ENCODE peak calls at places on chromosomes 2 and 18, in eight cellular contexts. Y is left ventricle myocardium inferior; O is mammary epithelial cell; M is psoas muscle; T is IMR-90; U is CD8-positive, alpha-beta T cell; H is small intestine; F is A549. J is an unnamed sample. For H3K9me3, the result is how much of the 10 kb centered on the place peaks cover.

GRCh38 chr2:203600286-203600685 is 65.2 kb upstream of the RAPH1 start:
- DNase-seq in T (no peak), F (no peak), H (no peak), M (no peak), Y (no peak), U (no peak), O (no peak), J (no peak)

GRCh38 chr2:230153390-230153976 is 66.3 kb downstream of the SP110 start:
- DNase-seq in T (no peak), Y (no peak), O (no peak), U (no peak), F (no peak), H (no peak), M (no peak), J (no peak)

GRCh38 chr2:198453866-198454265 is 649.5 kb downstream of the PLCL1 start:
- DNase-seq in T (no peak), F (no peak), M (no peak), U (no peak), Y (no peak), O (no peak), H (no peak), J (no peak)

GRCh38 chr18:67145586-67146292 is 370.8 kb downstream of the DSEL start:
- DNase-seq in O (no peak), T (no peak), Y (no peak), M (no peak), F (no peak), U (no peak), H (peak), J (no peak)

GRCh38 chr2:134295441-134295840 is 41.6 kb downstream of the MGAT5 start:
- DNase-seq in F (no peak), H (no peak), T (no peak), O (no peak), U (no peak), Y (no peak), M (no peak), J (no peak)

GRCh38 chr2:217060951-217061547 is 201.2 kb upstream of the TNP1 start:
- DNase-seq in F (no peak), H (no peak), M (no peak), T (no peak), U (no peak), O (no peak), Y (no peak), J (no peak)

GRCh38 chr18:58682429-58683069 is 11.3 kb downstream of the MALT1 start:
- DNase-seq in H (peak), T (peak), F (no peak), M (peak), O (peak), U (no peak), Y (peak), J (peak)

GRCh38 chr18:50207722-50208121 is 12.8 kb upstream of the MYO5B start:
- DNase-seq in M (no peak), U (no peak), H (no peak), Y (no peak), O (no peak), T (no peak), F (no peak), J (no peak)

GRCh38 chr2:104434363-104434792 is 419.5 kb upstream of the POU3F3 start:
- DNase-seq in T (no peak), H (peak), F (no peak), M (peak), U (no peak), O (no peak), Y (no peak), J (no peak)

GRCh38 chr2:207869784-207870778 is 100.4 kb upstream of the FZD5 start:
- DNase-seq in O (peak), U (no peak), T (peak), H (peak), F (peak), M (no peak), Y (no peak), J (no peak)

GRCh38 chr18:43665239-43665788 is 388.0 kb upstream of the SYT4 start:
- DNase-seq in Y (no peak), M (no peak), F (no peak), U (no peak), O (peak), T (peak), H (no peak), J (no peak)

GRCh38 chr2:119010336-119010735 is 68.3 kb downstream of the MARCO start:
- DNase-seq in Y (no peak), H (no peak), U (no peak), T (no peak), O (no peak), M (no peak), F (no peak), J (no peak)

GRCh38 chr18:23932385-23933067 is 82.0 kb upstream of the TTC39C start:
- DNase-seq in O (no peak), Y (no peak), U (no peak), M (no peak), H (peak), T (no peak), F (no peak), J (no peak)

GRCh38 chr2:48250943-48251342 is 279.0 kb upstream of the STON1 start:
- DNase-seq in H (no peak), M (no peak), F (no peak), O (peak), Y (no peak), T (peak), U (no peak), J (no peak)

GRCh38 chr2:10028988-10029874 is 14.1 kb upstream of the KLF11 start:
- DNase-seq in U (peak), O (no peak), F (no peak), T (no peak), M (peak), H (no peak), Y (peak), J (peak)

GRCh38 chr2:150663143-150663542 is 175.7 kb upstream of the RND3 start:
- DNase-seq in T (peak), O (peak), H (no peak), U (no peak), F (no peak), Y (no peak), M (no peak), J (no peak)

GRCh38 chr2:128326296-128326790 is 7.7 kb upstream of the HS6ST1 start:
- DNase-seq in O (no peak), H (no peak), M (no peak), T (no peak), F (no peak), U (no peak), Y (no peak), J (no peak)

GRCh38 chr2:128324008-128324896 is 5.6 kb upstream of the HS6ST1 start:
- DNase-seq in T (no peak), U (no peak), Y (no peak), O (no peak), M (no peak), H (no peak), F (no peak), J (no peak)

GRCh38 chr2:128324897-128325410 is 6.3 kb upstream of the HS6ST1 start:
- DNase-seq in O (no peak), T (no peak), F (no peak), H (no peak), U (no peak), Y (no peak), M (no peak), J (no peak)

GRCh38 chr2:128327180-128327964 is 8.7 kb upstream of the HS6ST1 start:
- DNase-seq in T (no peak), U (no peak), Y (no peak), O (no peak), M (no peak), H (no peak), F (no peak), J (no peak)

DNA sequence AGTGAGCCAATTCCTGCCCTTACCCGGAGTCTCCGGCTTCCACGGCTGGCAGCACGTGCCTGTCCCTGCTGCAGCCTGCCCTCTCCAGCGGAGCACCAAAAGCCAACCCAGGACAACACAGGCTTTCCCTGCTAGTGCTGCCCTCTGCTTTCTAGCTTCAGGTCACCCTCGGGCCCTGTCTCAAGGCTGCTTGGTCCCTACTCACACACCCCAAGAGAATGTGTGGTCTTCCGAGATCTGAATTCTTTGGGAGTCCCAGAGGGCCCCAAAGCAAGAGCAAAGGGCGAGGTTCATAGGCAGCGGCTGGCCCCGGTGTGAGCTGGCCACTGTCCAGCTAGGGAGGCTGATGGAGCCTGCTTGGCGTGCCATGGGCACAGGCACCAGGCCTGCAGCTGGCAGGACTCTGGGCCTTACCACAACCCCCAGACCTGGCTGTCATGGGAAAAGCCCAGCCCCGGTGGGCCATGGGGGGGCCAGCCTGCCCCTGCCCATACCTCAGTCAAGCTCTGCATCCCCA is 7.1 kb upstream of the HS6ST1 start:
- DNase-seq in U (no peak), Y (peak), O (no peak), T (no peak), H (no peak), F (no peak), M (no peak), J (no peak)
- H3K27ac ChIP-seq in U (no peak), Y (peak), O (no peak), T (no peak), H (no peak), F (no peak), M (no peak), J (no peak)

GRCh38 chr2:220932041-220932440 is 640.1 kb downstream of the EPHA4 start:
- DNase-seq in Y (no peak), O (no peak), H (no peak), F (no peak), U (no peak), M (no peak), T (no peak), J (no peak)

GRCh38 chr2:220935789-220936321 is 636.2 kb downstream of the EPHA4 start:
- DNase-seq in T (peak), U (no peak), O (no peak), H (no peak), F (no peak), M (no peak), Y (no peak), J (no peak)

GRCh38 chr2:220931491-220931890 is 640.6 kb downstream of the EPHA4 start:
- DNase-seq in M (no peak), H (no peak), O (no peak), Y (no peak), U (no peak), T (no peak), F (no peak), J (no peak)

DNA sequence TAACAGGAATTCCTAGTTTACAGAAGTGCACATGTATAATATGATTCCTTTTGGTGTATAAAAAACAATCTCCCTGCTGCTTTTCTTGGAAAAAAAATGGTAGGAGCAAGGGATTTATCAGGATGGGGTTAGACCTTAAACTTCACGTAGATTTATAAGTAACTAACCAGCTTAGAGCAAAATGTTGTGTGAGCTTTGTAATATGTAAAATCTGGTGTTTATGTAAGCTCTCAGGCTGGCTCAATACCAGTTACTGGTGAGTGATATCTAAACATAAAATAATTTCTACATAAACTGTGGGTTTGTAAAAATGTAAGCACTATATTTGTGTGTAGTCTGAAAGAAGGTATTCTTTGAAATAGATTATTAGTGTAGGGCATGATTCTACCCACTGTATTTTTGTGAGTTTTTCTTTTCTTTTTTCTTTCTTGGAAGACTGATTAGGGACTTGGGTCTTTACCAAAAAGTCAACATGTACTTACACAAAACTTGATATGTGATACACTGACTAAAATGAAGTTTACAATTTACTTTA is 641.5 kb downstream of the EPHA4 start:
- DNase-seq in H (no peak), Y (no peak), T (peak), M (no peak), F (no peak), U (no peak), O (no peak), J (no peak)
- H3K9me3 ChIP-seq in H (under half), Y (under half), T (under half), M (under half), F (under half), U (under half), O (under half), J (under half)

DNA sequence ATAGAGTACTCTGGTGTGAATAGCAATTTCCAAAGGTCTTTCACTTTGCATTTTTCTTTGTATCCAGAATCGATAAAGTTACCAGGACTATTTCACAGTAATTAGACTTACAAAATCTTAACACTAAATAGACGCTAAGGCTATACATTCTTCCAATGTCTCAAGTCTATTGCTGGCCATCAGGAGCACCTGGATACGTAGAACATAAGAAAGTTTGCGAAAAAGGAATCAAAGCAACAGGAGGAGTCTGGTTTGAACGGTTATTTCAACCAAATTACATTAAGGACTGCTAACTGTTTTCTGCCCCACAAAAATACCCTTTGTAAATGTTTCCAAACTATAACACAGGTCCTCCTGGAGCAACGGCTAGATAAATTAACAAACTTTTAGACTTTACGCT is 1.4 kb upstream of the HNRNPA3 start:
- DNase-seq in T (no peak), U (no peak), Y (no peak), F (no peak), M (no peak), H (peak), O (no peak), J (no peak)
- H3K27ac ChIP-seq in T (peak), U (peak), Y (peak), F (peak), M (peak), H (peak), O (peak), J (peak)

DNA sequence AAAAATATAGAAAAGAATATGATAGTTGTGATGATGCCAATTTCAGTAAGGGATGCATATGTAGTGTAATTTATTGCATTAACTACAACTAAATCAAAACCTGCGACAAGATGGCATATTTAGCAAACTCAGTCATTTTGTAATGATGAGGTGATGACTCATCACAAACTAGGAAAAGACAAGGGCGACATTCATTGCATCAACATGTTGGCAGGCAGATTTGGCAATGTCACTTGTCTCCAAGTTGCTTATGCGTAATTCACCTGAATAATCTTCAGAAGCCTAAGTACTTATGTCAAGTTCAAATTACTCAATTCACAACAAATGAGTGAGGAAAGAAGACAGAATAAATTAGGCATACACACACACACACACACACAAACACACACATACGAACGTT is 273.2 kb upstream of the RGPD4 start:
- DNase-seq in O (peak), M (no peak), F (no peak), H (no peak), U (no peak), T (no peak), Y (no peak), J (no peak)
- H3K9me3 ChIP-seq in O (under half), M (under half), F (under half), H (under half), U (under half), T (under half), Y (under half), J (under half)

GRCh38 chr2:27096748-27097297 is 10.3 kb downstream of the KHK start:
- DNase-seq in T (no peak), U (no peak), O (no peak), F (no peak), Y (no peak), H (no peak), M (peak), J (no peak)

GRCh38 chr2:27099334-27099955 is 12.9 kb downstream of the KHK start:
- DNase-seq in H (no peak), Y (no peak), M (peak), T (no peak), O (no peak), U (no peak), F (no peak), J (no peak)

GRCh38 chr2:27095745-27096651 is 9.4 kb downstream of the KHK start:
- DNase-seq in Y (peak), U (no peak), F (peak), M (peak), H (peak), T (peak), O (peak), J (peak)

GRCh38 chr2:27095427-27095744 is 8.8 kb downstream of the KHK start:
- DNase-seq in Y (no peak), T (no peak), F (no peak), O (no peak), M (peak), H (no peak), U (no peak), J (no peak)

DNA sequence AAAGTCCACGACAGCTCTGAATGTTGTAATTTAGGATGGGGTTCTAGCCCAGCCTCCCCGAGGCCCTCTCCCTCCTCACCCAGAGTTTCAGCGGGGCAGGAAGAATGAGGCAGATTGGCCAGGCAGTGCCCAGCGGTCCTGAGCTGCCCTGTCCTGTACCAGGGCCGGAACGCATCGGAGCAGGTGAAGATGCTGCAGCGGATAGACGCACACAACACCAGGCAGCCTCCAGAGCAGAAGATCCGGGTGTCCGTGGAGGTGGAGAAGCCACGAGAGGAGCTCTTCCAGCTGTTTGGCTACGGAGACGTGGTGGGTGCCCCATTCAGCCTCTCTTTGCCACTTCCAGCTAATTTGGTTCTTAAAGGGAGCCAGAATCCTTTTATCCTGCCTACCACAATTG is 10.8 kb downstream of the KHK start:
- DNase-seq in M (peak), Y (no peak), O (no peak), H (no peak), U (no peak), F (no peak), T (no peak), J (no peak)
- H3K27ac ChIP-seq in M (no peak), Y (no peak), O (no peak), H (peak), U (no peak), F (no peak), T (no peak), J (no peak)

GRCh38 chr2:127121341-127121740 is 14.4 kb upstream of the BIN1 start:
- DNase-seq in O (no peak), Y (no peak), F (no peak), T (no peak), U (no peak), H (no peak), M (no peak), J (no peak)

GRCh38 chr2:127118467-127118866 is 11.5 kb upstream of the BIN1 start:
- DNase-seq in Y (no peak), O (no peak), U (no peak), F (no peak), M (no peak), T (no peak), H (no peak), J (no peak)

GRCh38 chr2:127124426-127124825 is 17.5 kb upstream of the BIN1 start:
- DNase-seq in F (no peak), T (no peak), M (no peak), U (no peak), H (no peak), O (no peak), Y (no peak), J (no peak)

GRCh38 chr2:127122351-127123027 is 15.5 kb upstream of the BIN1 start:
- DNase-seq in U (no peak), H (no peak), O (no peak), F (no peak), Y (no peak), M (no peak), T (no peak), J (no peak)

GRCh38 chr2:127121776-127122176 is 14.8 kb upstream of the BIN1 start:
- DNase-seq in H (no peak), O (no peak), F (no peak), T (no peak), M (peak), Y (peak), U (no peak), J (peak)
- H3K9me3 ChIP-seq in H (under half), O (under half), F (under half), T (under half), M (under half), Y (under half), U (under half), J (under half)

GRCh38 chr18:32386466-32386865 is 84.2 kb downstream of the GAREM1 start:
- DNase-seq in H (no peak), U (no peak), T (no peak), M (no peak), F (no peak), O (no peak), Y (no peak), J (no peak)

GRCh38 chr18:32380559-32380958 is 90.1 kb downstream of the GAREM1 start:
- DNase-seq in Y (no peak), M (no peak), U (no peak), T (no peak), F (no peak), O (no peak), H (no peak), J (no peak)

GRCh38 chr18:32381761-32382160 is 88.9 kb downstream of the GAREM1 start:
- DNase-seq in U (no peak), O (peak), M (no peak), F (no peak), H (no peak), Y (no peak), T (no peak), J (no peak)

GRCh38 chr18:32379891-32380290 is 90.8 kb downstream of the GAREM1 start:
- DNase-seq in F (no peak), O (no peak), M (no peak), T (peak), U (no peak), H (no peak), Y (no peak), J (no peak)

GRCh38 chr18:32383040-32383819 is 87.5 kb downstream of the GAREM1 start:
- DNase-seq in T (peak), U (no peak), Y (no peak), F (peak), M (no peak), H (peak), O (peak), J (no peak)
- H3K27ac ChIP-seq in T (no peak), U (no peak), Y (peak), F (peak), M (peak), H (no peak), O (peak), J (no peak)

DNA sequence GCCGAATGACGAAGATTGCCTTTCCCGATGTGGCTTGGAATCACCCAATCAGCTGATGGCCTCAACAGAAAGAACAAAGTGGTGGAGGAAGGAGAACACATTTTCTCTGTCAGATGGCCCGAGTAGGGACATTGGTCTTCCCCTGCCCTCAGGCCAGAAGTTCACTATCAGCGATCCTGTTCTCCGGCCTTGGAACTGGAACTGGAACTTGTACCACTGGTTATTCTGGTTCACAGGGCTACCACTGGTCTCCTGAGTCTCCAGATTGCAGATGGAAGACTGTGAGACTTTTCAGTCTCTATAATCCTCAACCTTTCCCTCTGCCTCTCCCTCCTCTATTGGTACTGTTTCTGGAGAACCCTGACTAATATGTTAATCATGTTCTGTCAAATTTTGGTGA is 180.4 kb downstream of the ANKRD30B start:
- DNase-seq in M (no peak), F (no peak), U (no peak), Y (no peak), T (no peak), O (no peak), H (no peak), J (no peak)
- H3K9me3 ChIP-seq in M (under half), F (under half), U (under half), Y (under half), T (under half), O (under half), H (under half), J (under half)

GRCh38 chr2:17272170-17272569 is 246.1 kb downstream of the RAD51AP2 start:
- DNase-seq in F (no peak), T (no peak), M (no peak), Y (no peak), U (no peak), O (peak), H (no peak), J (no peak)
- H3K27ac ChIP-seq in F (no peak), T (no peak), M (no peak), Y (no peak), U (no peak), O (peak), H (no peak), J (no peak)